ENCODE peak calls at places on chromosome 3, in four cellular contexts. One of them, this sample, is unnamed.

GRCh38 chr3:11195721-11196332 is 41.5 kb downstream of the HRH1 start:
- DNase-seq in stimulated activated CD4-positive, alpha-beta T cell treated with anti-CD3 and anti-CD28 coated beads, Interleukin-2, amount 100 ng/mL, for 24 hours: peak; percentile 16
- DNase-seq in endothelial cell: no peak
- DNase-seq in anterior cingulate cortex: peak; percentile 9
- DNase-seq in this sample: no peak

GRCh38 chr3:170910542-170910941 is 2.1 kb upstream of the EIF5A2 start:
- DNase-seq in stimulated activated CD4-positive, alpha-beta T cell treated with anti-CD3 and anti-CD28 coated beads, Interleukin-2, amount 100 ng/mL, for 24 hours: no peak
- DNase-seq in endothelial cell: no peak
- DNase-seq in anterior cingulate cortex: no peak
- DNase-seq in this sample: no peak

GRCh38 chr3:192812736-192813383 is 85.5 kb upstream of the FGF12 start:
- DNase-seq in anterior cingulate cortex: no peak
- DNase-seq in endothelial cell: peak; percentile 59
- DNase-seq in stimulated activated CD4-positive, alpha-beta T cell treated with anti-CD3 and anti-CD28 coated beads, Interleukin-2, amount 100 ng/mL, for 24 hours: no peak
- DNase-seq in this sample: peak; percentile 88

GRCh38 chr3:58686847-58687246 is 20.3 kb upstream of the FAM3D start:
- DNase-seq in endothelial cell: no peak
- DNase-seq in stimulated activated CD4-positive, alpha-beta T cell treated with anti-CD3 and anti-CD28 coated beads, Interleukin-2, amount 100 ng/mL, for 24 hours: no peak
- DNase-seq in anterior cingulate cortex: no peak
- DNase-seq in this sample: no peak

GRCh38 chr3:15501126-15501525 is 20.4 kb downstream of the COLQ start:
- DNase-seq in stimulated activated CD4-positive, alpha-beta T cell treated with anti-CD3 and anti-CD28 coated beads, Interleukin-2, amount 100 ng/mL, for 24 hours: no peak
- DNase-seq in anterior cingulate cortex: no peak
- DNase-seq in endothelial cell: no peak
- DNase-seq in this sample: no peak

GRCh38 chr3:12916159-12916558 is 74.8 kb upstream of the RPL32 start:
- DNase-seq in stimulated activated CD4-positive, alpha-beta T cell treated with anti-CD3 and anti-CD28 coated beads, Interleukin-2, amount 100 ng/mL, for 24 hours: no peak
- DNase-seq in anterior cingulate cortex: no peak
- DNase-seq in endothelial cell: no peak
- DNase-seq in this sample: no peak

GRCh38 chr3:174931969-174932368 is 72.8 kb downstream of the NAALADL2 start:
- DNase-seq in endothelial cell: no peak
- DNase-seq in stimulated activated CD4-positive, alpha-beta T cell treated with anti-CD3 and anti-CD28 coated beads, Interleukin-2, amount 100 ng/mL, for 24 hours: no peak
- DNase-seq in anterior cingulate cortex: no peak
- DNase-seq in this sample: no peak

GRCh38 chr3:185732782-185733181 is 92.1 kb downstream of the IGF2BP2 start:
- DNase-seq in endothelial cell: no peak
- DNase-seq in stimulated activated CD4-positive, alpha-beta T cell treated with anti-CD3 and anti-CD28 coated beads, Interleukin-2, amount 100 ng/mL, for 24 hours: no peak
- DNase-seq in anterior cingulate cortex: no peak
- DNase-seq in this sample: no peak

GRCh38 chr3:48128779-48129178 is 59.4 kb downstream of the CDC25A start:
- DNase-seq in anterior cingulate cortex: no peak
- DNase-seq in stimulated activated CD4-positive, alpha-beta T cell treated with anti-CD3 and anti-CD28 coated beads, Interleukin-2, amount 100 ng/mL, for 24 hours: no peak
- DNase-seq in endothelial cell: no peak
- DNase-seq in this sample: no peak

GRCh38 chr3:182464513-182465145 is 328.7 kb upstream of the ATP11B start:
- DNase-seq in endothelial cell: no peak
- DNase-seq in stimulated activated CD4-positive, alpha-beta T cell treated with anti-CD3 and anti-CD28 coated beads, Interleukin-2, amount 100 ng/mL, for 24 hours: no peak
- DNase-seq in anterior cingulate cortex: no peak
- DNase-seq in this sample: no peak

GRCh38 chr3:127078626-127079025 is 95.7 kb downstream of the PLXNA1 start:
- DNase-seq in stimulated activated CD4-positive, alpha-beta T cell treated with anti-CD3 and anti-CD28 coated beads, Interleukin-2, amount 100 ng/mL, for 24 hours: no peak
- DNase-seq in anterior cingulate cortex: no peak
- DNase-seq in endothelial cell: no peak
- DNase-seq in this sample: no peak

GRCh38 chr3:149990423-149990953 is 19.8 kb upstream of the PFN2 start:
- DNase-seq in stimulated activated CD4-positive, alpha-beta T cell treated with anti-CD3 and anti-CD28 coated beads, Interleukin-2, amount 100 ng/mL, for 24 hours: no peak
- DNase-seq in anterior cingulate cortex: no peak
- DNase-seq in endothelial cell: no peak
- DNase-seq in this sample: no peak

GRCh38 chr3:101625879-101626278 is 51.1 kb downstream of the ZBTB11 start:
- DNase-seq in anterior cingulate cortex: no peak
- DNase-seq in stimulated activated CD4-positive, alpha-beta T cell treated with anti-CD3 and anti-CD28 coated beads, Interleukin-2, amount 100 ng/mL, for 24 hours: no peak
- DNase-seq in endothelial cell: no peak
- DNase-seq in this sample: no peak

GRCh38 chr3:126106336-126107202 is 22.6 kb upstream of the SLC41A3 start:
- DNase-seq in stimulated activated CD4-positive, alpha-beta T cell treated with anti-CD3 and anti-CD28 coated beads, Interleukin-2, amount 100 ng/mL, for 24 hours: no peak
- DNase-seq in endothelial cell: no peak
- DNase-seq in anterior cingulate cortex: no peak
- DNase-seq in this sample: no peak

This sample was measured in T47D.